ENCODE peak calls at places on chromosomes 13 and 19, in nine cellular contexts. Z is amygdala; J is fibroblast of pulmonary artery; O is effector CD4-positive, alpha-beta T cell; R is activated CD4-positive, alpha-beta T cell treated with anti-CD3 and anti-CD28 coated beads for 1 hour; B is AG10803; M is caudate nucleus; L is neural crest cell; Y is T-helper 1 cell. G is an unnamed sample.

GRCh38 chr19:872266-872951 is 12.9 kb downstream of the CFD start:
- DNase-seq in Z (no peak), J (peak; percentile 33), O (peak; percentile 75), R (peak; percentile 69), B (peak; percentile 69), M (no peak), L (peak; percentile 47), Y (peak; percentile 72), G (no peak)

GRCh38 chr19:32498641-32499200 is 82.3 kb upstream of the PDCD5 start:
- DNase-seq in Z (no peak), J (no peak), O (no peak), R (no peak), B (no peak), M (no peak), L (no peak), Y (no peak), G (no peak)

GRCh38 chr19:5361407-5361806 is 20.8 kb upstream of the PTPRS start:
- DNase-seq in Z (no peak), J (no peak), O (no peak), R (no peak), B (no peak), M (no peak), L (no peak), Y (no peak), G (no peak)

GRCh38 chr19:13622727-13623126 is 116.4 kb upstream of the CACNA1A start:
- DNase-seq in Z (no peak), J (no peak), O (no peak), R (no peak), B (no peak), M (no peak), L (no peak), Y (no peak), G (no peak)

GRCh38 chr19:2507109-2507508 is 31.2 kb downstream of the GADD45B start:
- DNase-seq in Z (no peak), J (peak; percentile 88), O (peak; percentile 30), R (no peak), B (peak; percentile 58), M (no peak), L (no peak), Y (no peak), G (peak; percentile 94)

GRCh38 chr19:47881757-47882156 is 4.4 kb downstream of the SULT2A1 start:
- DNase-seq in Z (no peak), J (no peak), O (no peak), R (no peak), B (no peak), M (no peak), L (no peak), Y (no peak), G (no peak)

GRCh38 chr13:60642552-60642951 is 245.5 kb downstream of the TDRD3 start:
- DNase-seq in Z (no peak), J (no peak), O (no peak), R (no peak), B (peak; percentile 1), M (no peak), L (no peak), Y (no peak), G (no peak)

GRCh38 chr19:17835182-17836006 is 12.4 kb downstream of the JAK3 start:
- DNase-seq in Z (no peak), J (peak; percentile 14), O (no peak), R (no peak), B (no peak), M (no peak), L (no peak), Y (no peak), G (no peak)

GRCh38 chr19:55247621-55248099 is 11.2 kb downstream of the PPP6R1 start:
- DNase-seq in Z (no peak), J (peak; percentile 76), O (no peak), R (no peak), B (peak; percentile 52), M (no peak), L (no peak), Y (no peak), G (no peak)

GRCh38 chr13:76455960-76456359 is 430.2 kb downstream of the KCTD12 start:
- DNase-seq in Z (no peak), J (peak; percentile 26), O (no peak), R (no peak), B (peak; percentile 15), M (no peak), L (no peak), Y (no peak), G (no peak)

GRCh38 chr19:13981467-13981866 is 24.7 kb downstream of the RFX1 start:
- DNase-seq in Z (no peak), J (no peak), O (no peak), R (no peak), B (no peak), M (no peak), L (no peak), Y (no peak), G (no peak)

GRCh38 chr19:18603958-18604819 is 2.4 kb downstream of the CRLF1 start:
- DNase-seq in Z (no peak), J (no peak), O (no peak), R (no peak), B (no peak), M (no peak), L (no peak), Y (no peak), G (no peak)

GRCh38 chr19:307793-308420 is 16.7 kb upstream of the PLPP2 start:
- DNase-seq in Z (no peak), J (no peak), O (no peak), R (no peak), B (no peak), M (no peak), L (no peak), Y (no peak), G (no peak)

GRCh38 chr19:19094513-19094912 is 30.7 kb downstream of the SLC25A42 start:
- DNase-seq in Z (no peak), J (no peak), O (no peak), R (no peak), B (no peak), M (no peak), L (no peak), Y (no peak), G (no peak)

GRCh38 chr19:43779820-43780219 is 953 bp downstream of the KCNN4 start:
- DNase-seq in Z (no peak), J (no peak), O (no peak), R (no peak), B (no peak), M (no peak), L (no peak), Y (no peak), G (no peak)

GRCh38 chr19:279656-280055 is 11.5 kb downstream of the PLPP2 start:
- DNase-seq in Z (no peak), J (no peak), O (no peak), R (no peak), B (no peak), M (no peak), L (no peak), Y (no peak), G (no peak)

GRCh38 chr13:89550842-89551422 is 1796.6 kb upstream of the MIR17HG start:
- DNase-seq in Z (no peak), J (peak; percentile 16), O (no peak), R (no peak), B (no peak), M (no peak), L (no peak), Y (no peak), G (no peak)

GRCh38 chr19:45446295-45446694 is 21.5 kb upstream of the FOSB start:
- DNase-seq in Z (no peak), J (peak; percentile 71), O (no peak), R (no peak), B (peak; percentile 48), M (no peak), L (no peak), Y (no peak), G (peak; percentile 75)

GRCh38 chr19:934865-935422 is 9.1 kb downstream of the ARID3A start:
- DNase-seq in Z (peak; percentile 46), J (peak; percentile 85), O (no peak), R (no peak), B (peak; percentile 76), M (peak; percentile 51), L (no peak), Y (no peak), G (peak; percentile 96)

GRCh38 chr13:42968906-42969305 is 23.1 kb downstream of the EPSTI1 start:
- DNase-seq in Z (no peak), J (no peak), O (no peak), R (no peak), B (no peak), M (no peak), L (no peak), Y (no peak), G (no peak)

GRCh38 chr13:30359999-30360398 is 52.6 kb upstream of the KATNAL1 start:
- DNase-seq in Z (no peak), J (no peak), O (no peak), R (no peak), B (no peak), M (no peak), L (no peak), Y (no peak), G (no peak)

GRCh38 chr13:29454931-29455481 is 140.5 kb downstream of the SLC7A1 start:
- DNase-seq in Z (no peak), J (no peak), O (no peak), R (no peak), B (peak; percentile 37), M (no peak), L (no peak), Y (no peak), G (peak; percentile 38)

GRCh38 chr19:16202320-16203255 is 4.9 kb downstream of the AP1M1 start:
- DNase-seq in Z (no peak), J (no peak), O (no peak), R (no peak), B (peak; percentile 75), M (peak; percentile 10), L (no peak), Y (no peak), G (no peak)

GRCh38 chr19:8905342-8905741 is 73.2 kb downstream of the MBD3L1 start:
- DNase-seq in Z (no peak), J (no peak), O (no peak), R (no peak), B (no peak), M (no peak), L (no peak), Y (no peak), G (no peak)

GRCh38 chr19:16325161-16325527 is 518 bp downstream of the KLF2 start:
- DNase-seq in Z (no peak), J (no peak), O (peak; percentile 40), R (no peak), B (peak; percentile 31), M (no peak), L (peak; percentile 32), Y (peak; percentile 30), G (no peak)

GRCh38 chr13:111384441-111385181 is 64.2 kb downstream of the TEX29 start:
- DNase-seq in Z (no peak), J (no peak), O (no peak), R (no peak), B (no peak), M (peak; percentile 13), L (no peak), Y (no peak), G (no peak)

GRCh38 chr13:111534646-111535461 is 214.4 kb downstream of the TEX29 start:
- DNase-seq in Z (no peak), J (no peak), O (no peak), R (no peak), B (no peak), M (no peak), L (no peak), Y (no peak), G (no peak)

GRCh38 chr13:34675626-34676025 is 266.4 kb upstream of the NBEA start:
- DNase-seq in Z (no peak), J (no peak), O (no peak), R (no peak), B (no peak), M (no peak), L (no peak), Y (no peak), G (no peak)

GRCh38 chr13:43042410-43042921 is 19.1 kb downstream of the DNAJC15 start:
- DNase-seq in Z (no peak), J (no peak), O (no peak), R (no peak), B (no peak), M (no peak), L (no peak), Y (no peak), G (no peak)

GRCh38 chr13:84279166-84279565 is 396.9 kb upstream of the SLITRK1 start:
- DNase-seq in Z (no peak), J (no peak), O (no peak), R (no peak), B (no peak), M (no peak), L (no peak), Y (no peak), G (no peak)

GRCh38 chr19:57671124-57671895 is 2.6 kb downstream of the ZSCAN4 start:
- DNase-seq in Z (no peak), J (no peak), O (no peak), R (no peak), B (peak; percentile 35), M (no peak), L (no peak), Y (no peak), G (no peak)